ENCODE peak calls at places on chromosomes 1 and 21, in four cellular contexts. G is K562, I is GM12878, E is HL-60. S is an unnamed sample.

GRCh38 chr1:202958544-202959275 is 598 bp upstream of the ADIPOR1 start:
- DNase-seq in G (peak; percentile 21), I (no peak), E (no peak), S (peak; percentile 20)

GRCh38 chr21:41663805-41664788 is 102.8 kb downstream of the RIPK4 start:
- DNase-seq in G (no peak), I (peak; percentile 26), E (no peak), S (no peak)

GRCh38 chr21:42025392-42026071 is 15.4 kb upstream of the ZBTB21 start:
- DNase-seq in G (no peak), I (no peak), E (no peak), S (no peak)

GRCh38 chr1:167059045-167059728 is 31.0 kb downstream of the GPA33 start:
- DNase-seq in G (peak; percentile 75), I (no peak), E (peak; percentile 65), S (no peak)

GRCh38 chr1:25103180-25103790 is 129.0 kb downstream of the SYF2 start:
- DNase-seq in G (no peak), I (no peak), E (peak; percentile 77), S (no peak)

GRCh38 chr21:41927727-41928409 is 25.9 kb downstream of the C2CD2 start:
- DNase-seq in G (no peak), I (no peak), E (peak; percentile 81), S (no peak)

GRCh38 chr21:37233551-37234146 is 33.5 kb downstream of the VPS26C start:
- DNase-seq in G (no peak), I (no peak), E (no peak), S (no peak)

GRCh38 chr1:64186138-64186897 is 17.1 kb upstream of the UBE2U start:
- DNase-seq in G (no peak), I (no peak), E (no peak), S (no peak)

GRCh38 chr1:28126778-28127430 is 38.5 kb upstream of the EYA3 start:
- DNase-seq in G (no peak), I (no peak), E (peak; percentile 53), S (no peak)

GRCh38 chr1:201404722-201405483 is 5.8 kb upstream of the LAD1 start:
- DNase-seq in G (no peak), I (no peak), E (no peak), S (no peak)

GRCh38 chr1:202017385-202018225 is 7.2 kb downstream of the ELF3 start:
- DNase-seq in G (peak; percentile 65), I (no peak), E (no peak), S (no peak)

GRCh38 chr1:197272791-197273190 is 4.7 kb downstream of the CRB1 start:
- DNase-seq in G (no peak), I (no peak), E (no peak), S (no peak)

GRCh38 chr1:219000606-219001005 is 173.1 kb upstream of the LYPLAL1 start:
- DNase-seq in G (no peak), I (no peak), E (no peak), S (no peak)

GRCh38 chr1:241985787-241986186 is 13.1 kb downstream of the MAP1LC3C start:
- DNase-seq in G (peak; percentile 42), I (no peak), E (peak; percentile 24), S (peak; percentile 46)

GRCh38 chr1:212354464-212354863 is 60.2 kb downstream of the PACC1 start:
- DNase-seq in G (no peak), I (no peak), E (no peak), S (no peak)

GRCh38 chr1:186680031-186681012 is at the start of gene PTGS2:
- DNase-seq in G (no peak), I (peak; percentile 25), E (peak; percentile 90), S (peak; percentile 42)

GRCh38 chr1:240169188-240169587 is 77.5 kb downstream of the FMN2 start:
- DNase-seq in G (no peak), I (no peak), E (no peak), S (no peak)

GRCh38 chr1:94063379-94063778 is 57.6 kb downstream of the ABCA4 start:
- DNase-seq in G (no peak), I (no peak), E (no peak), S (no peak)

GRCh38 chr1:37096523-37096922 is 62.2 kb upstream of the GRIK3 start:
- DNase-seq in G (peak; percentile 57), I (no peak), E (no peak), S (peak; percentile 25)

GRCh38 chr1:206514821-206515387 is 7.6 kb downstream of the RASSF5 start:
- DNase-seq in G (no peak), I (no peak), E (peak; percentile 75), S (no peak)

GRCh38 chr21:28256420-28256831 is 736.3 kb downstream of the LTN1 start:
- DNase-seq in G (no peak), I (no peak), E (no peak), S (no peak)

GRCh38 chr21:35400233-35400939 is 351.3 kb upstream of the RUNX1 start:
- DNase-seq in G (peak; percentile 20), I (peak; percentile 19), E (peak; percentile 62), S (peak; percentile 24)

GRCh38 chr21:34942911-34943310 is 106.2 kb downstream of the RUNX1 start:
- DNase-seq in G (no peak), I (no peak), E (no peak), S (no peak)

GRCh38 chr1:205449750-205450443 is 5.9 kb downstream of the BLACAT1 start:
- DNase-seq in G (peak; percentile 96), I (no peak), E (no peak), S (no peak)

GRCh38 chr1:27574871-27575831 is 28.8 kb downstream of the AHDC1 start:
- DNase-seq in G (peak; percentile 74), I (no peak), E (no peak), S (no peak)

GRCh38 chr1:34320081-34320480 is 143.4 kb downstream of the C1orf94 start:
- DNase-seq in G (peak; percentile 18), I (no peak), E (no peak), S (no peak)

GRCh38 chr1:182389619-182390047 is 2.0 kb downstream of the GLUL start:
- DNase-seq in G (no peak), I (no peak), E (peak; percentile 73), S (peak; percentile 28)

GRCh38 chr1:1966086-1966740 is 37.4 kb downstream of the CFAP74 start:
- DNase-seq in G (no peak), I (no peak), E (no peak), S (no peak)

GRCh38 chr1:69967245-69967766 is 238.1 kb downstream of the LRRC40 start:
- DNase-seq in G (no peak), I (no peak), E (no peak), S (no peak)
- TF ChIP-seq SPI1 in G (no peak), I (no peak), E (no peak), S (no peak)

GRCh38 chr21:45434645-45435217 is 29.8 kb downstream of the COL18A1 start:
- DNase-seq in G (no peak), I (no peak), E (no peak), S (no peak)

GRCh38 chr21:45433301-45433700 is 28.3 kb downstream of the COL18A1 start:
- DNase-seq in G (no peak), I (no peak), E (no peak), S (no peak)

GRCh38 chr21:45432575-45433255 is 27.8 kb downstream of the COL18A1 start:
- DNase-seq in G (no peak), I (no peak), E (no peak), S (no peak)

GRCh38 chr21:45435405-45435981 is 30.5 kb downstream of the COL18A1 start:
- DNase-seq in G (no peak), I (no peak), E (no peak), S (no peak)

GRCh38 chr21:45433911-45434644 is 29.1 kb downstream of the COL18A1 start:
- DNase-seq in G (no peak), I (no peak), E (no peak), S (no peak)
- TF ChIP-seq POLR2AphosphoS5 in G (no peak), I (no peak), E (no peak), S (no peak)

DNA sequence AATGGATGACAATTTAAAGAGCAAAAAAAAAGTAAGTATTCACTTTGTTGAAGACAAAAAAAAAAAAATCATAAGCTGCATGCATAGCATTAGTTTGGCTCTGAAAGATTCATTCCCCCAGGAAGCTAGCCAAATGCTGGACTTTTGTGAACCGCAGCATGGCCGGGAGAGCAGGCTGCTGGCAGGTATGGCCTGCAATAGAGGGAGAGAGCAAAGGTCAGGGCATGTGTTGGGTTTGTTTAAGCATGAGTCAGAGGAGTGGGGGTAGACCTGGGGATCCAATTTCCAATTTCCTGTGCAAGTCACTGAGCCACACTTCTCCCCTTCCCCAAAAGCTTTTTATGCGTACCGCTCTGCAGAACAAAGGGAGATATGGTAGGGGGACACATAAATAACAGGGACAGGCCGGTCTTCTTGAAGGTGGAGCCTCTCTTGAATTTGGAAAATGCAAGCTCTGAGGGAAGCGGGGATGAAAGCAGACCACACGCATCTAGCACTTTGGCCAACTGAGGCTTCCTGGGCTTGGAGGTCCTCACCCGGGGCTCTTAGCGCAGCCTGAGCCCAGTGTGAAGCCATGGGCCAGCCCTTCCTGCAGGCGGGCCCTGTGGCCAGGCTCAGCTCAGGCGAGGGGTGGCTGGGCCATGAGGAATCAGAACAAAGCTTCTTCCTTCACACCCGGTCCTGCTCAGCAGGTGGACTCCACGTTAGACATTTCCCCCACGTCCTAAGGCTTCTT is 171.1 kb downstream of the TOMM20 start:
- DNase-seq in G (peak; percentile 71), I (no peak), E (no peak), S (no peak)
- TF ChIP-seq SPI1 in G (peak; percentile 58), I (no peak), E (no peak), S (no peak)

DNA sequence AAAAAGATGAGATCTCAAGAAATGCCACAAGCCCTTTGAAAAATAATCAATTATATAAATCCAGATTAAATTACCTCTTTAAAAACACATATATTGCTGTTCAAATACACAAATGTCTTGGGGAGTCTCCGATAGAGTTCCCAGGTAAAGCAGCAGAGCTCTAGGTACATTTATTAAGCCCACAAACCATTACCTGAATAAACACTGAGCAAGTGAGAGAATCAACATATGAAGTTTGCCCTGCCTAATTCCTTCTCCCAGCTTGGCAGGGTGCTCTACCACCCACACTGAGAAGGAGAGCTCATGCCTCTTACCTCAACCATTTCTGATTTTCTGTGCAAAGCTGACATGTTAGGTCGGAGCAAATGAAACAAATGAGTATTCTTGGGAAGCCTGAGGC is 402.4 kb downstream of the KCNH1 start:
- DNase-seq in G (no peak), I (no peak), E (no peak), S (no peak)
- TF ChIP-seq POLR2AphosphoS5 in G (no peak), I (no peak), E (no peak), S (no peak)

GRCh38 chr1:84947536-84948410 is 49.1 kb downstream of the MCOLN2 start:
- DNase-seq in G (no peak), I (no peak), E (no peak), S (no peak)
- TF ChIP-seq SPI1 in G (no peak), I (no peak), E (no peak), S (no peak)

GRCh38 chr1:6239213-6239752 is 3.5 kb upstream of the ICMT start:
- DNase-seq in G (no peak), I (no peak), E (no peak), S (no peak)
- TF ChIP-seq POLR2AphosphoS5 in G (no peak), I (no peak), E (no peak), S (no peak)

GRCh38 chr1:151611288-151611790 is 511 bp upstream of the SNX27 start:
- DNase-seq in G (peak; percentile 19), I (no peak), E (peak; percentile 93), S (no peak)
- TF ChIP-seq SPI1 in G (no peak), I (no peak), E (peak; percentile 44), S (no peak)

GRCh38 chr1:162069334-162070093 is at the start of gene NOS1AP:
- DNase-seq in G (peak; percentile 91), I (no peak), E (peak; percentile 70), S (peak; percentile 87)
- TF ChIP-seq POLR2AphosphoS5 in G (no peak), I (no peak), E (no peak), S (no peak)

GRCh38 chr21:31872452-31873274 is at the start of gene HUNK:
- DNase-seq in G (no peak), I (no peak), E (peak; percentile 9), S (peak; percentile 31)
- TF ChIP-seq SPI1 in G (no peak), I (no peak), E (no peak), S (no peak)

S was measured in GM12891.